ENCODE peak calls at places on chromosomes 5 and 9, in five cellular contexts. One of them, this sample, is unnamed.

GRCh38 chr9:36450110-36450732 is 50.2 kb upstream of the RNF38 start:
- DNase-seq in heart right ventricle: peak; percentile 18
- DNase-seq in kidney tubule cell: peak; percentile 51
- DNase-seq in GM23248: peak; percentile 78
- DNase-seq in posterior vena cava: peak; percentile 9
- DNase-seq in this sample: no peak

GRCh38 chr5:10860196-10860543 is 99.1 kb upstream of the DAP start:
- DNase-seq in heart right ventricle: no peak
- DNase-seq in kidney tubule cell: no peak
- DNase-seq in GM23248: no peak
- DNase-seq in posterior vena cava: no peak
- DNase-seq in this sample: no peak

GRCh38 chr5:136655429-136655828 is 290.1 kb upstream of the TRPC7 start:
- DNase-seq in heart right ventricle: no peak
- DNase-seq in kidney tubule cell: peak; percentile 69
- DNase-seq in GM23248: no peak
- DNase-seq in posterior vena cava: no peak
- DNase-seq in this sample: no peak

GRCh38 chr9:123411636-123412035 is 55.6 kb downstream of the CRB2 start:
- DNase-seq in heart right ventricle: no peak
- DNase-seq in kidney tubule cell: no peak
- DNase-seq in GM23248: no peak
- DNase-seq in posterior vena cava: peak; percentile 31
- DNase-seq in this sample: no peak

GRCh38 chr9:6048039-6048438 is 32.6 kb upstream of the RANBP6 start:
- DNase-seq in heart right ventricle: no peak
- DNase-seq in kidney tubule cell: no peak
- DNase-seq in GM23248: no peak
- DNase-seq in posterior vena cava: no peak
- DNase-seq in this sample: no peak

GRCh38 chr5:147648597-147648996 is 133.9 kb downstream of the JAKMIP2 start:
- DNase-seq in heart right ventricle: no peak
- DNase-seq in kidney tubule cell: no peak
- DNase-seq in GM23248: no peak
- DNase-seq in posterior vena cava: no peak
- DNase-seq in this sample: no peak

GRCh38 chr5:60287174-60287771 is 393.7 kb upstream of the PDE4D start:
- DNase-seq in heart right ventricle: no peak
- DNase-seq in kidney tubule cell: peak; percentile 71
- DNase-seq in GM23248: peak; percentile 52
- DNase-seq in posterior vena cava: peak; percentile 78
- DNase-seq in this sample: no peak

GRCh38 chr5:65663804-65664521 is 39.1 kb downstream of the SHLD3 start:
- DNase-seq in heart right ventricle: no peak
- DNase-seq in kidney tubule cell: peak; percentile 17
- DNase-seq in GM23248: peak; percentile 34
- DNase-seq in posterior vena cava: no peak
- DNase-seq in this sample: no peak

GRCh38 chr9:110040788-110041187 is 167.2 kb downstream of the C9orf152 start:
- DNase-seq in heart right ventricle: no peak
- DNase-seq in kidney tubule cell: no peak
- DNase-seq in GM23248: peak; percentile 91
- DNase-seq in posterior vena cava: no peak
- DNase-seq in this sample: no peak

This sample was measured in tibial nerve.